ENCODE peak calls at places on chromosomes 11 and 22, in four cellular contexts. D is SK-N-SH, T is K562, Y is H1. C is an unnamed sample.

GRCh38 chr22:42090596-42091445 is at the start of gene NDUFA6:
- DNase-seq in D (peak), T (peak), Y (peak), C (peak)

GRCh38 chr11:120566176-120566575 is 54.6 kb downstream of the GRIK4 start:
- DNase-seq in D (no peak), T (no peak), Y (no peak), C (no peak)

GRCh38 chr11:133300666-133301065 is 231.6 kb downstream of the OPCML start:
- DNase-seq in D (no peak), T (no peak), Y (no peak), C (no peak)

GRCh38 chr11:113695207-113695606 is 10.9 kb downstream of the TMPRSS5 start:
- DNase-seq in D (no peak), T (no peak), Y (no peak), C (no peak)

GRCh38 chr11:45087301-45087700 is 59.1 kb upstream of the PRDM11 start:
- DNase-seq in D (no peak), T (no peak), Y (no peak), C (no peak)

GRCh38 chr22:47355776-47356432 is 593.5 kb downstream of the TBC1D22A start:
- DNase-seq in D (no peak), T (no peak), Y (no peak), C (no peak)

GRCh38 chr11:134558258-134558835 is 146.3 kb upstream of the B3GAT1 start:
- DNase-seq in D (no peak), T (no peak), Y (peak), C (no peak)

GRCh38 chr22:28345304-28345703 is 334.3 kb downstream of the TTC28 start:
- DNase-seq in D (no peak), T (no peak), Y (no peak), C (no peak)

GRCh38 chr11:74024630-74025029 is 15.7 kb upstream of the UCP3 start:
- DNase-seq in D (no peak), T (peak), Y (no peak), C (no peak)

GRCh38 chr11:90250970-90251369 is 28.1 kb upstream of the CHORDC1 start:
- DNase-seq in D (no peak), T (no peak), Y (no peak), C (no peak)

GRCh38 chr22:17436382-17436951 is 67.2 kb downstream of the CECR2 start:
- DNase-seq in D (no peak), T (no peak), Y (no peak), C (no peak)

GRCh38 chr11:60482361-60482760 is 10.2 kb upstream of the MS4A12 start:
- DNase-seq in D (no peak), T (no peak), Y (no peak), C (no peak)

GRCh38 chr11:28168718-28169117 is 60.5 kb downstream of the METTL15 start:
- DNase-seq in D (no peak), T (no peak), Y (no peak), C (no peak)

GRCh38 chr22:43974028-43974545 is 18.8 kb downstream of the SAMM50 start:
- DNase-seq in D (no peak), T (no peak), Y (no peak), C (no peak)

GRCh38 chr11:125075900-125076317 is 12.8 kb downstream of the SLC37A2 start:
- DNase-seq in D (no peak), T (peak), Y (peak), C (no peak)

GRCh38 chr11:134229131-134229790 is 4.8 kb downstream of the VPS26B start:
- DNase-seq in D (no peak), T (no peak), Y (no peak), C (no peak)

GRCh38 chr11:134583397-134583990 is 171.5 kb upstream of the B3GAT1 start:
- DNase-seq in D (no peak), T (no peak), Y (no peak), C (no peak)

GRCh38 chr22:20209761-20210250 is 58.3 kb downstream of the RTN4R start:
- DNase-seq in D (no peak), T (no peak), Y (no peak), C (no peak)

GRCh38 chr22:20210473-20211059 is 57.6 kb downstream of the RTN4R start:
- DNase-seq in D (no peak), T (no peak), Y (no peak), C (no peak)

GRCh38 chr22:20206709-20207215 is 55.9 kb upstream of the CCDC188 start:
- DNase-seq in D (no peak), T (peak), Y (no peak), C (no peak)

GRCh38 chr22:20207277-20208025 is 56.6 kb upstream of the CCDC188 start:
- DNase-seq in D (no peak), T (no peak), Y (no peak), C (no peak)

GRCh38 chr22:20208713-20209310 is 58.0 kb upstream of the CCDC188 start:
- DNase-seq in D (no peak), T (no peak), Y (no peak), C (no peak)
- TF ChIP-seq TEAD4 in D (no peak), T (no peak), Y (no peak), C (no peak)

GRCh38 chr11:35420371-35420770 is 1.0 kb upstream of the SLC1A2 start:
- DNase-seq in D (peak), T (no peak), Y (peak), C (peak)
- TF ChIP-seq TEAD4 in D (no peak), T (no peak), Y (no peak), C (no peak)

DNA sequence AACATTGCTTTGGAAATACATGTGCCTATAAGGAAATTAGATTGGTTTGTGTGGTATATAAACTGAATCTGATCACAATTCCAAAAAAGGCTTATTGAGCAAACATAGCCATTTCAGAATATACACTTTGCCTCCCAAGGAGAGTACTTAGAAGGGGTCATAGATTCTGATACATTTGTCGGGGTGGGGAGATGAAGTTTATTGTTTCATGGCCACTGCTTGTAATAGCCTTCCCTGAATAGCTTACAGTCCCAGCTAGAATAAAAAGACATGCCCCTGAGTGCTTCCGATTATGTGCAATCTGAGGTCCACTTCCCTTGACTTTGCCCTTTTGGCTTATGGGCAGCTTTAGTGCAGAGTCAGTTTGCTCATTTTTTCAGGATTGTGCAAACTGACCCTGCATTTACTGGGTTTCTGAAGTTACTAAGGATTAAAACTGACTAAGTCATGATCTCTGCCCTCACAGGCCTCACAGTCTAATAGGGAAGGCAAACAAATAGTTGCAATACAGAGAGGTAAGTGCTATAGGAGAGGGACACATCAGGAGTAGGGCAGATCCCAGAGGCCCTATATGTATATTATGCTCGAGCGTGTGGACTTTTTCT is 184.2 kb downstream of the BLID start:
- DNase-seq in D (no peak), T (no peak), Y (no peak), C (no peak)
- TF ChIP-seq TEAD4 in D (no peak), T (no peak), Y (no peak), C (no peak)

DNA sequence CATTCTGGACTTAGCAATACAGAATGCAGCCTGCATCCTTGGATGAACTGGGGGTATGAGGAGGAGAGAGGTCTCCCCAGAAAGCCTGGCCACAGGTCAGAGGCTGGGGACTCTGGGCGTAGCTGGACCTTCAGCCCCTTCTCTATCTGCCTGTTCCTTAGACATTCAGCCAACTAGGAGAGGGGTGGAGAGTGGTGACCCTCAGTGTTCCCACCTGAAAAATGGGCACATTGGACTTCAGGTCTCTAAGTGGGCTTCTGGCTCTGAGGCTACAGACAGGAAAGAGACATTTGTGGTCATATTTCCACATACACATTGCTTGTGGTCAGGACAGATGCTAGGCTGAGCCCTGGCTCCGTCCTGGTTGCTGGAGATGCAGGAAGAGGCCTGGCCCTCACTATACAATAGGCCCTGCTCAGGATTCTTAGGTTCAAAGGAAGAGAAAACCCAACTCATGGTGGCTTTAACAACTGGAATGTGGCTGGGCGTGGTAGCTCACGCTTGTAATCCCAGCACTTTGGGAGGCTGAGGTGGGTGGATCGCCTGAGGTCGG is 30.1 kb upstream of the CBX7 start:
- DNase-seq in D (no peak), T (no peak), Y (no peak), C (no peak)
- TF ChIP-seq TEAD4 in D (no peak), T (no peak), Y (no peak), C (no peak)

GRCh38 chr11:69813839-69814238 is 5.4 kb downstream of the FGF3 start:
- DNase-seq in D (no peak), T (no peak), Y (no peak), C (no peak)

GRCh38 chr11:69812927-69813326 is 6.3 kb downstream of the FGF3 start:
- DNase-seq in D (no peak), T (no peak), Y (no peak), C (no peak)

GRCh38 chr11:69814902-69815301 is 4.3 kb downstream of the FGF3 start:
- DNase-seq in D (no peak), T (no peak), Y (no peak), C (no peak)

GRCh38 chr11:69815973-69816372 is 3.2 kb downstream of the FGF3 start:
- DNase-seq in D (no peak), T (no peak), Y (no peak), C (no peak)

GRCh38 chr11:69814411-69814810 is 4.8 kb downstream of the FGF3 start:
- DNase-seq in D (no peak), T (no peak), Y (no peak), C (no peak)
- TF ChIP-seq TEAD4 in D (no peak), T (no peak), Y (no peak), C (no peak)

GRCh38 chr11:110090466-110091026 is 2.6 kb upstream of the ZC3H12C start:
- DNase-seq in D (no peak), T (no peak), Y (no peak), C (no peak)

GRCh38 chr11:110091995-110092576 is 1.1 kb upstream of the ZC3H12C start:
- DNase-seq in D (no peak), T (no peak), Y (no peak), C (no peak)

GRCh38 chr11:110094298-110095073 is 1.3 kb downstream of the ZC3H12C start:
- DNase-seq in D (no peak), T (no peak), Y (no peak), C (no peak)

GRCh38 chr11:110093407-110094297 is 460 bp downstream of the ZC3H12C start:
- DNase-seq in D (peak), T (peak), Y (peak), C (peak)

DNA sequence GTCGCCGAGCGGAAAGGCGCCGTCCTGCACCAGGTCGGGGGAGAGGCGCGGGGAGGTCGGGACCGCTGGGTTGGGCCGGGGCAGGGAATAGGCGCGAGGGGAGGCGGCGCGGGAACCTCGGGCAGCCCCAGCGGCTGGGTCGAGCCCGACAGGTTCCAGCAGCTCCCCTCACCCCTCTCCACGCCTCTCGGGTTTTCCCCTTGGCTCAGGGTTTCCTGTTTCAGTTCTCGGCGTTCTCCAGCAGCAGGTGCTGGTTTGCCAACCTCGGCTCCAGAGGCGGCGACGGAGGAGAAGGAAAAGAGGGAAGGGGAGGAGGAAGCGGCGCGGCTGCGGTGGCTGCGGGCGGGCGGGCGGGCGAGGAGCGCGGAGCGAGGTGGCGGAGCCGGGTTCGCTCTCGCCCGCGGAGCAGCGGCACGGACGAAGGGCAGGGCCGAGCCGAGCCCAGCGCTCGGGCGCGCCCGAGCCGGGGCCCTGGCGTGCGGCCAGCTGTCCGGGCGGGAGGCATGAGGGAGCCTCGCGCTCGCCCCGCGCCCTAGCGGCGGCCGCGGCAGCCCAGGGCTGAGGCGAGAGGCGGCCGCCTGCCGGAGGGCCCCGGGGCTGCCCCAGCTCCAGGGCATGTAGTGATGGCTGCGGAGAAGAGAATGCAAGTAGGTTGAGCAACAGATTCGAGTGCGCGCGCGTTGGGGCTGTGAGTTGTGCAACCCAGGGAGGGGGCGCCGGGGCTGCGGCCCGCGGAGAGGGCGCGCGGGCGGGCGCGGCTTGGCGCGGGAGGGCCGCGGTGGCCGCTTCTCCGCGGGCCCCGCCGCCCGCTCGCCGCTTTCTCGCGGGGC is at the start of gene ZC3H12C:
- DNase-seq in D (peak), T (peak), Y (peak), C (peak)
- TF ChIP-seq TEAD4 in D (no peak), T (no peak), Y (no peak), C (no peak)

DNA sequence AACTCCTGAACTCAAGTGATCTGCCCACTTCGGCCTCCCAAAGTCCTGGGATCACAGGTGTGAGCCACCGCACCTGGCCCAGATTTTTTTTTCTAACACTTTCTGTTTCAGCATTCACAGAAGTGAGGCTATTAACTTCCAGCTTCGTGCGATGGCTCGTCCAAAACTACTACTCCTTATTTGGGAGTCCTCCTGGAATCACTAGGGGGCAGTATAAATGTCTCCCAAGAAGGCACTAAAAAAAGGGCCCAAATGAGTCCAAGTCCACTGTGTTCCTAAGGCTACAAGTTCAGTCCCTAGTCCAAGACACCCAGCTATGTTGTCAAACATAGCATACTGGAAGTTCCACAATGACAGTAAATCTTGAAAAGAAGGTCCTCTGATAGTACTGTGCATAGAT is 63.2 kb upstream of the BIRC3 start:
- DNase-seq in D (no peak), T (peak), Y (no peak), C (peak)
- TF ChIP-seq TEAD4 in D (no peak), T (no peak), Y (no peak), C (no peak)

DNA sequence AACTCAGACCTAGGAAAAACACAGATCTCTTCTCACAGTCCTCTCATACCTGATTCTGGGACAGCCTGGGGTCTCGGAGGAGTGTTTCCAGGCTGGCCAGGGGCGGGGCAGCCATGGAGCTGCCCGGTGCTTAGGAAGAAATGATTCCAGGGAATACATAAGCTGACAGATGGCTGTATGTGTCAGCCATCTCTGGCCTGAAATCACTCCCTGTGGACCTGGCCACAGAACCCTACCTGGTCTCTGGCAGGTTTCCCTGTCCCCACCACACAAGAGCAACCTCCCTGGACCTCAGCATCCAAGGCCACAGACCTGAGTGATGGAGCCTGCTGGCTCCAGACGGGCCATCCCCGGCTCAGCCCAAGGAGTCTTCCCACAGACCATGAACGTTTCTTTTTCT is 10.0 kb downstream of the GGA1 start:
- DNase-seq in D (no peak), T (no peak), Y (no peak), C (no peak)
- TF ChIP-seq TEAD4 in D (no peak), T (no peak), Y (no peak), C (no peak)

GRCh38 chr11:86205415-86206268 is 38.9 kb upstream of the EED start:
- DNase-seq in D (no peak), T (no peak), Y (no peak), C (no peak)
- TF ChIP-seq TEAD4 in D (no peak), T (no peak), Y (no peak), C (no peak)

GRCh38 chr11:117830674-117831351 is 6.3 kb upstream of the FXYD2 start:
- DNase-seq in D (no peak), T (no peak), Y (peak), C (no peak)

GRCh38 chr11:117830072-117830471 is 5.5 kb upstream of the FXYD2 start:
- DNase-seq in D (no peak), T (no peak), Y (no peak), C (no peak)

GRCh38 chr11:117832511-117832910 is 8.0 kb upstream of the FXYD2 start:
- DNase-seq in D (no peak), T (no peak), Y (no peak), C (no peak)

GRCh38 chr11:117833401-117833891 is 8.9 kb upstream of the FXYD2 start:
- DNase-seq in D (peak), T (no peak), Y (peak), C (no peak)

GRCh38 chr11:117831661-117832415 is 7.3 kb upstream of the FXYD2 start:
- DNase-seq in D (no peak), T (no peak), Y (peak), C (no peak)
- TF ChIP-seq TEAD4 in D (no peak), T (no peak), Y (no peak), C (no peak)